ENCODE peak calls at places on chromosomes 13 and 19, in four cellular contexts. C is activated naive CD8-positive, alpha-beta T cell treated with anti-CD3 and anti-CD28 coated beads, Interleukin-2, amount 50 U/mL, for 24 hours; P is RWPE1; W is amygdala. S is an unnamed sample.

GRCh38 chr13:31093145-31093885 is 68.4 kb downstream of the HSPH1 start:
- DNase-seq in P (peak), C (no peak), W (no peak), S (no peak)

GRCh38 chr13:111508164-111508870 is 187.9 kb downstream of the TEX29 start:
- DNase-seq in C (no peak), W (no peak), P (no peak), S (no peak)

GRCh38 chr19:55385749-55386514 is at the start of gene RPL28:
- DNase-seq in P (peak), W (peak), C (peak), S (peak)

GRCh38 chr19:29378543-29379105 is 147.2 kb upstream of the VSTM2B start:
- DNase-seq in P (no peak), C (no peak), W (no peak), S (no peak)

GRCh38 chr19:29671393-29672076 is 6.3 kb downstream of the PLEKHF1 start:
- DNase-seq in P (peak), C (peak), W (no peak), S (peak)

GRCh38 chr19:6103217-6103644 is 7.1 kb downstream of the RFX2 start:
- DNase-seq in W (no peak), P (peak), C (no peak), S (no peak)

GRCh38 chr13:90416519-90416918 is 931.0 kb upstream of the MIR17HG start:
- DNase-seq in P (no peak), W (no peak), C (no peak), S (no peak)

GRCh38 chr13:112813552-112813951 is 123.7 kb downstream of the ATP11A start:
- DNase-seq in C (no peak), P (no peak), W (no peak), S (no peak)

GRCh38 chr19:47539747-47540311 is 25.0 kb upstream of the NAPA start:
- DNase-seq in C (no peak), P (no peak), W (no peak), S (no peak)

GRCh38 chr19:46344363-46344762 is 2.5 kb upstream of the PPP5C start:
- DNase-seq in C (no peak), P (no peak), W (no peak), S (no peak)

GRCh38 chr13:98797456-98797855 is 45.0 kb upstream of the SLC15A1 start:
- DNase-seq in P (no peak), W (no peak), C (no peak), S (no peak)

GRCh38 chr19:39166571-39167391 is 30.0 kb upstream of the NCCRP1 start:
- DNase-seq in W (peak), C (no peak), P (peak), S (no peak)

GRCh38 chr13:113907637-113908617 is 44.1 kb upstream of the GAS6 start:
- DNase-seq in P (peak), W (no peak), C (no peak), S (no peak)

GRCh38 chr19:55642153-55643002 is 1.1 kb upstream of the ZNF581 start:
- DNase-seq in W (no peak), C (peak), P (no peak), S (peak)

GRCh38 chr13:64755961-64756360 is 2474.2 kb downstream of the PCDH9 start:
- DNase-seq in W (no peak), C (no peak), P (no peak), S (no peak)

GRCh38 chr13:98007001-98007400 is 53.5 kb downstream of the IPO5 start:
- DNase-seq in C (no peak), P (no peak), W (no peak), S (no peak)

GRCh38 chr13:113904411-113904810 is 40.5 kb upstream of the GAS6 start:
- DNase-seq in P (no peak), W (no peak), C (peak), S (peak)

GRCh38 chr13:66853559-66853958 is 376.6 kb downstream of the PCDH9 start:
- DNase-seq in P (peak), C (no peak), W (no peak), S (no peak)

GRCh38 chr19:45442927-45443461 is 19.3 kb upstream of the ERCC1 start:
- DNase-seq in W (no peak), C (peak), P (no peak), S (peak)

GRCh38 chr19:53849237-53849676 is 18.4 kb upstream of the MYADM start:
- DNase-seq in P (no peak), W (no peak), C (no peak), S (no peak)

S was measured in NAMALWA.